ENCODE peak calls at places on chromosome 22, in seven cellular contexts. A is AG04449; L is astrocyte of the spinal cord; Q is adrenal gland; W is CD4-positive, alpha-beta T cell; U is HL-60; X is IMR-90. O is an unnamed sample.
A peak's percentile ranks its signal among the peaks of the same experiment; 100 is the strongest.

GRCh38 chr22:49845241-49845640 is 8.4 kb upstream of the ZBED4 start:
- DNase-seq in A (no peak), L (no peak), Q (no peak), W (no peak), U (no peak), X (no peak), O (no peak)

GRCh38 chr22:36350751-36351594 is 36.8 kb downstream of the MYH9 start:
- DNase-seq in A (no peak), L (peak; percentile 90), Q (peak; percentile 70), W (no peak), U (no peak), X (peak; percentile 75), O (peak; percentile 33)

GRCh38 chr22:50308597-50308935 is 1.1 kb upstream of the PLXNB2 start:
- DNase-seq in A (no peak), L (no peak), Q (peak; percentile 94), W (no peak), U (peak; percentile 37), X (peak; percentile 40), O (no peak)

GRCh38 chr22:50171319-50171964 is 911 bp downstream of the PANX2 start:
- DNase-seq in A (no peak), L (no peak), Q (no peak), W (no peak), U (no peak), X (no peak), O (no peak)

GRCh38 chr22:39574779-39575551 is 4.4 kb downstream of the CACNA1I start:
- DNase-seq in A (peak; percentile 23), L (peak; percentile 93), Q (peak; percentile 97), W (no peak), U (no peak), X (peak; percentile 95), O (no peak)

GRCh38 chr22:49999063-49999900 is 13.3 kb downstream of the IL17REL start:
- DNase-seq in A (no peak), L (no peak), Q (no peak), W (peak; percentile 19), U (no peak), X (no peak), O (peak; percentile 36)

GRCh38 chr22:47836957-47837356 is 1074.5 kb downstream of the TBC1D22A start:
- DNase-seq in A (no peak), L (no peak), Q (no peak), W (no peak), U (no peak), X (no peak), O (no peak)

GRCh38 chr22:49663311-49663711 is 164.4 kb downstream of the BRD1 start:
- DNase-seq in A (no peak), L (no peak), Q (no peak), W (no peak), U (no peak), X (no peak), O (no peak)

GRCh38 chr22:50246242-50247175 is 1.7 kb upstream of the TUBGCP6 start:
- DNase-seq in A (no peak), L (no peak), Q (no peak), W (no peak), U (no peak), X (no peak), O (no peak)

GRCh38 chr22:45235101-45235777 is 5.5 kb downstream of the KIAA0930 start:
- DNase-seq in A (no peak), L (no peak), Q (no peak), W (peak; percentile 13), U (peak; percentile 90), X (no peak), O (no peak)

GRCh38 chr22:36384766-36385400 is 2.9 kb downstream of the MYH9 start:
- DNase-seq in A (no peak), L (peak; percentile 53), Q (peak; percentile 56), W (peak; percentile 65), U (no peak), X (no peak), O (no peak)

GRCh38 chr22:24688294-24688693 is 85.3 kb downstream of the GGT1 start:
- DNase-seq in A (no peak), L (no peak), Q (no peak), W (no peak), U (no peak), X (no peak), O (no peak)

GRCh38 chr22:38757464-38757757 is 1.6 kb upstream of the SUN2 start:
- DNase-seq in A (no peak), L (no peak), Q (no peak), W (no peak), U (no peak), X (no peak), O (no peak)

GRCh38 chr22:23836281-23836680 is 2.5 kb downstream of the DERL3 start:
- DNase-seq in A (no peak), L (no peak), Q (peak; percentile 9), W (no peak), U (no peak), X (no peak), O (no peak)

GRCh38 chr22:36211237-36211881 is 9.8 kb upstream of the APOL4 start:
- DNase-seq in A (no peak), L (peak; percentile 77), Q (peak; percentile 38), W (no peak), U (peak; percentile 91), X (peak; percentile 56), O (no peak)

GRCh38 chr22:23409976-23410375 is 170.1 kb downstream of the IGLL1 start:
- DNase-seq in A (no peak), L (no peak), Q (no peak), W (no peak), U (no peak), X (no peak), O (no peak)

GRCh38 chr22:26372890-26373289 is 56.2 kb upstream of the ASPHD2 start:
- DNase-seq in A (no peak), L (no peak), Q (no peak), W (no peak), U (no peak), X (no peak), O (no peak)

GRCh38 chr22:36027960-36028645 is 521 bp downstream of the RBFOX2 start:
- DNase-seq in A (no peak), L (peak; percentile 15), Q (peak; percentile 40), W (no peak), U (no peak), X (no peak), O (peak; percentile 58)

GRCh38 chr22:33568934-33569496 is 351.3 kb downstream of the LARGE1 start:
- DNase-seq in A (no peak), L (no peak), Q (no peak), W (no peak), U (no peak), X (peak; percentile 36), O (no peak)
- TF ChIP-seq CTCF in A (no peak), L (no peak), Q (no peak), W (no peak), U (no peak), X (no peak), O (no peak)

DNA sequence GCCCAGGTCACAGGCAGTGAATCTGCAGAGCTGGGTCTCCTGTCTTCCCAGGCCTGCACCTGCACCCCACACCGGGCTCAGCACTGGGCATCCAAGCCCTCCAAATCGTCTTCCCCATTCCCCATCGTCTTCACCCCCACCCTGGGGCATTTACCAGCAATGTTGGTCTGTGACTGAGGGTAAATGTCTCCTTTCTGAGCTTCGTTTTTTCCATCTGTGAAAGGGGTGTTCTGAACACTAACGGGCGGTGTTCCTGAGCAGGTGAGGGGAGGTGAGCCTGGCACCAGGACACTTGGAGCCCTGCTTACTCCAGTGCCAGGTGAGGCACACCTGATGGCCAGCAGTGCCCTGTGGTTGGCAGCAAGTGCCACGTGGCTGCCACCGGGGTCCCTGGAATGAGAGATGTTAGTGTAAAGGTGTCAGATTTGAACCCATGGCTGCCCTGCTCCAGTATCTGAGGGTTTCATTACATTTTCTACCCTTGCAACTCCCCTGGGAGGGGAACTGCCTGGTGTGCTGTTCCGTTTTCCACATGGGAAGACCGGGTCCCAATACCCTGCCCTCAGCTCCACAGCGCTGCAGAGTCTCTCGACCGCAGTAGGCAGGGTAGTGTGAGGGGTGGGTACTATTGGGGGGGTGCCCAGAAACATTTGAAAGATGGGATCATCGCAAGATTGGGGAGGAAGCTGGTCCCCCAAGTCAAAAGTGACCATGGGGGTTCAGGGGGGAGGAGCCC is 1.9 kb downstream of the CDC42EP1 start:
- DNase-seq in A (no peak), L (no peak), Q (no peak), W (no peak), U (no peak), X (no peak), O (no peak)
- TF ChIP-seq CTCF in A (no peak), L (no peak), Q (no peak), W (peak; percentile 10), U (no peak), X (no peak), O (no peak)

DNA sequence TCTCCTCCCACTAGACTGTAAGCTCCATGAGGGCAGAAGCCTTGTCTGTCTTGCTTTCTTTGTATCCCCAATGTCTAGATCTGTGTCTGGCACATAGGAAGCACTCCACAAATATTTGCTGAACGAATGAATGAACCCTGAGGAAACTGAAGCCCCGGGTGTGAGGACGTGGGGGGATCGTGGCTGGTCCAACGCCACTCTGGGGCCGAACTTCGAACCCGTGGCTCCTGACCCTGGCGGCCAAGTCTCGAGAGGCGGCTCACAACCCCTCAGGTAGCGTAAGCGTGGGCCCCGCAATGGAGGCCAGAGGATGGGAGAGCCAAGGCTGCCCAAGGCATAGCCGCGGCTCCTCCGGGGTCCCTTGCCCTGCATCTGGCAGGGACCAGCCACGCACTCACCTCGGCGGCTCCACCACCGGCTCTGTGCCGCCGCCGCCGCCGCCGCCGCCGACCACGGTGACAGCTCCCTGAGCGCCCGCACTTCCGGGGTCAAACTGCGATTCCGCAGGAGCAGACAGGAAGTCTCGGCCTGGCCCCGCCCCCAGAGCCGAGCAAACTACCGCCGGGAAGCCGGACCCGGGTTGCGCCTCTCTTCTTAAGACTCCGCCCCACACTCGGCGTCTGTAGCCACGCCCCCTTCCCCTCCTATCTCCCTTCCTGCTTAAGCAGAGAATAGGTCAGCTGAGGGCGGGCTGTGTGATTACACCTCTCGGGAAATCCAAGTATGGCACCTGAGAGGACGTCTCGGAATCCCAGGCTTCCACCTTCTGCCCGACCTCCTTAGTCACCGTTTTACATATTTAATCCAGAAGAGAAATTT is at the start of gene ASCC2:
- DNase-seq in A (peak; percentile 56), L (peak; percentile 97), Q (peak; percentile 100), W (peak; percentile 98), U (peak; percentile 100), X (peak; percentile 92), O (peak; percentile 96)
- TF ChIP-seq CTCF in A (no peak), L (no peak), Q (no peak), W (no peak), U (no peak), X (no peak), O (no peak)

DNA sequence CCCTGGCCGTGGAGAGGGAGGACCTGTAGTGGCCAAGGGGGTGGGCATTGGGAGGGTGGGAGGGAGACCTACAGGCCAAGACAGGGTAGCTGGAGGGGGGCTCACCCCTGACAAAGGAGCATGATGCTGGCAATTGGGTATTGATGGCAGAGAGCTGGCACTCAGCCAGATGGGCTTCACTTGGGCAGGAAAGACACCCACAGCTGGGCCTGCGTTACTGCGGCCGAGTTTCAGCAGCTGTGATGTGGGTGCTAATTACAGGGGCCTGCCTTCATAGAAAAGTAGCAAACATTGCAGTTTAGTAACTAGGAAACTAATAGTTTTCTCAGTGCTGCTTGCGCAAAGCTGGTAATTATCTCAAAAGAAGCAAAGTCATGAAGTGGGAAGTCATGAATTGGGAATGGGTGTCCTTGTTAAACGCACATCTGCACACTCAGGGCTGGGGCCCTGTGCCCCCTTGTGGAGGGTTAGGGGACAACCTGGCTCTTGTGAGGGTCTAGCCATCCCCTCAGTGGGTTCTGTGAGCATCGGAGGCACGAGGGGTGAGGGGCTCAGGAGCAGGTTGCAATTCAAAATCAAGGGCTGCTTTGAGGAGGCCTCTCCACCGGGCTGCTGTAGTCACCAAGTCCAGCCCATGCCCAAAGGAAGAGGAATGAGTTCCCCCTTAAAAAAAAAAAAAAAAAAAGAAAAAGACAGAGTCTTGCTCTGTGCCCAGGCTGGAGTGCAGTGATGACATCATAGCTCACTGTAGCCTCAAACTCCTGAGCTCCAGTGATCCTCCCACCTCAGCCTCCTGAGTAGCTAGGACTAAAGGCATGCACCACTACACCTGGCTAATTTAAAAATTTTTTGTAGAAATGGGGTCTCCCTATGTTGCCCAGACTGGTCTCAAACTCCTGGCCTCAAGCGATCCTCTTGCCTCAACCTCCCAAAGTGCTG is 24.4 kb upstream of the TXNRD2 start:
- DNase-seq in A (no peak), L (no peak), Q (no peak), W (no peak), U (peak; percentile 20), X (no peak), O (no peak)
- TF ChIP-seq CTCF in A (peak; percentile 45), L (peak; percentile 54), Q (no peak), W (no peak), U (peak; percentile 8), X (peak; percentile 30), O (peak; percentile 63)